ENCODE peak calls at places on chromosomes 1 and 21, in four cellular contexts. K is CD8-positive, alpha-beta T cell; W is GM12878; E is mucosa of descending colon. J is an unnamed sample. For H3K4me1, the result is how much of the 10 kb centered on the place peaks cover.

GRCh38 chr1:49160677-49161076 is 384.0 kb upstream of the BEND5 start:
- DNase-seq in W (no peak), K (no peak), E (no peak), J (no peak)

GRCh38 chr1:167401260-167401873 is 117.0 kb downstream of the CD247 start:
- DNase-seq in E (peak), W (peak), K (peak), J (peak)

GRCh38 chr1:228758451-228758850 is 23.2 kb downstream of the RHOU start:
- DNase-seq in E (no peak), W (no peak), K (no peak), J (no peak)

GRCh38 chr1:116498789-116499628 is 71.8 kb downstream of the CD58 start:
- DNase-seq in W (no peak), E (peak), K (peak), J (peak)

GRCh38 chr1:115877511-115877910 is 36.6 kb upstream of the NHLH2 start:
- DNase-seq in K (no peak), E (no peak), W (no peak), J (no peak)

GRCh38 chr21:42499430-42500106 is 3.5 kb upstream of the RSPH1 start:
- DNase-seq in W (no peak), K (no peak), E (no peak), J (no peak)

GRCh38 chr1:158060001-158060400 is 66.6 kb downstream of the KIRREL1 start:
- DNase-seq in E (no peak), W (no peak), K (no peak), J (no peak)

GRCh38 chr21:32916522-32917099 is 109.1 kb upstream of the OLIG2 start:
- DNase-seq in K (no peak), E (no peak), W (no peak), J (no peak)

GRCh38 chr1:196517193-196517592 is 91.0 kb downstream of the KCNT2 start:
- DNase-seq in E (no peak), K (no peak), W (no peak), J (no peak)

GRCh38 chr1:91924146-91924545 is 25.1 kb upstream of the BRDT start:
- DNase-seq in W (no peak), K (no peak), E (no peak), J (peak)

GRCh38 chr1:25874635-25875153 is 814 bp downstream of the PAQR7 start:
- DNase-seq in W (no peak), K (no peak), E (no peak), J (no peak)

GRCh38 chr1:7315316-7315715 is 455.8 kb upstream of the VAMP3 start:
- DNase-seq in E (no peak), K (no peak), W (no peak), J (no peak)

GRCh38 chr1:154963643-154964042 is 2.1 kb upstream of the PYGO2 start:
- DNase-seq in K (no peak), W (no peak), E (peak), J (no peak)

GRCh38 chr1:99852648-99853047 is 2.5 kb downstream of the AGL start:
- DNase-seq in E (no peak), K (no peak), W (no peak), J (peak)

GRCh38 chr1:113905435-113905861 is 322 bp downstream of the DCLRE1B start:
- DNase-seq in W (no peak), E (no peak), K (no peak), J (no peak)

GRCh38 chr1:163290025-163290610 is 31.6 kb upstream of the NUF2 start:
- DNase-seq in W (no peak), K (no peak), E (no peak), J (peak)

GRCh38 chr1:36134805-36135339 is 9.8 kb upstream of the COL8A2 start:
- DNase-seq in K (peak), W (no peak), E (peak), J (peak)

GRCh38 chr1:36134031-36134430 is 9.0 kb upstream of the COL8A2 start:
- DNase-seq in E (no peak), W (no peak), K (no peak), J (no peak)

GRCh38 chr1:36137226-36137625 is 12.1 kb downstream of the TRAPPC3 start:
- DNase-seq in K (no peak), E (no peak), W (no peak), J (no peak)

GRCh38 chr1:36137776-36138175 is 11.5 kb downstream of the TRAPPC3 start:
- DNase-seq in E (no peak), K (no peak), W (no peak), J (no peak)

GRCh38 chr1:36136535-36136934 is 11.5 kb upstream of the COL8A2 start:
- DNase-seq in E (no peak), W (no peak), K (no peak), J (peak)
- H3K4me1 ChIP-seq in E (under half), W (under half), K (under half), J (half or more)

GRCh38 chr21:17782051-17782450 is 37.1 kb downstream of the C21orf91 start:
- DNase-seq in E (no peak), W (no peak), K (peak), J (no peak)
- H3K4me1 ChIP-seq in E (under half), W (half or more), K (half or more), J (under half)

DNA sequence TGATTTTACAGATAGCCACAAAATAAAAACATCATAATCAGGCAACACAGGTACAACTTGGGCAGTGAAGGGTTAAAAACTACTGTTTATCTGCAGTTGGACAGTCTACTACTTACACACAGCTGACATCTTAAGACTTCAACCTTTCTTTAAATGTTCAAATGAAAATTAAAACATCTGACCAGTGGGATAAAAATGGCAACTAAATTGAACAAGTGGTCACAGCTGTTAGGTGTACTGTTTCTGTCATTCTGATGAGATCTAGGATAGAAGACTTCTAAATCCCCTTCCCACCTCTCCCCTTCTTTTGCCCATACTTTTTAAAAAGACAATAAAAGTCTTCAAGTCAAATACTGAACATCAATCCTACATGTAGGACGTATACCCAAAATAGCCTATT is 56.2 kb downstream of the ENAH start:
- DNase-seq in K (no peak), E (no peak), W (no peak), J (no peak)
- H3K4me1 ChIP-seq in K (under half), E (under half), W (under half), J (under half)

GRCh38 chr1:8889103-8889846 is 10.8 kb upstream of the ENO1 start:
- DNase-seq in K (no peak), W (no peak), E (no peak), J (peak)
- H3K4me1 ChIP-seq in K (under half), W (under half), E (under half), J (under half)

DNA sequence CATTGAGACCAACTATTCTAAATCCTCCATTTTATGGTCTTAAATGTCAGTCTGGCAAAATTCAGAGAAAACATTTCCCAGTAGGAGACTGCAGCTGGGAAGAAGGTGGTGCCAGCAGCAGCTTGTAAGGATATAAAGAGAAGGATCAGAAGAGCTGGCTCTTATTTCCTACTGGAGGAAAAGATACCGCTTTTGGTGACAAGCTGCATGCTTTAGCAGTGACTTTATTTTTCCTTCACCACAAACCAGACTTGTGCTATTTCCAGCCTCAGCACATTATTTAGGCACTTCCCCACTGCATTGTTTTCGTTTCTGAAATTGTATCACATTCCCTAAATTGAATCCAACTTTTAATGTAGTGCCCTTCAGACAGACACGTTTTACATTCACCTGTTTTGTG is 28.4 kb downstream of the RNF11 start:
- DNase-seq in W (no peak), E (no peak), K (no peak), J (peak)
- H3K4me1 ChIP-seq in W (under half), E (under half), K (under half), J (half or more)

GRCh38 chr1:156497078-156497742 is 3.4 kb downstream of the MEF2D start:
- DNase-seq in E (peak), W (no peak), K (no peak), J (no peak)
- H3K4me1 ChIP-seq in E (half or more), W (half or more), K (half or more), J (half or more)

DNA sequence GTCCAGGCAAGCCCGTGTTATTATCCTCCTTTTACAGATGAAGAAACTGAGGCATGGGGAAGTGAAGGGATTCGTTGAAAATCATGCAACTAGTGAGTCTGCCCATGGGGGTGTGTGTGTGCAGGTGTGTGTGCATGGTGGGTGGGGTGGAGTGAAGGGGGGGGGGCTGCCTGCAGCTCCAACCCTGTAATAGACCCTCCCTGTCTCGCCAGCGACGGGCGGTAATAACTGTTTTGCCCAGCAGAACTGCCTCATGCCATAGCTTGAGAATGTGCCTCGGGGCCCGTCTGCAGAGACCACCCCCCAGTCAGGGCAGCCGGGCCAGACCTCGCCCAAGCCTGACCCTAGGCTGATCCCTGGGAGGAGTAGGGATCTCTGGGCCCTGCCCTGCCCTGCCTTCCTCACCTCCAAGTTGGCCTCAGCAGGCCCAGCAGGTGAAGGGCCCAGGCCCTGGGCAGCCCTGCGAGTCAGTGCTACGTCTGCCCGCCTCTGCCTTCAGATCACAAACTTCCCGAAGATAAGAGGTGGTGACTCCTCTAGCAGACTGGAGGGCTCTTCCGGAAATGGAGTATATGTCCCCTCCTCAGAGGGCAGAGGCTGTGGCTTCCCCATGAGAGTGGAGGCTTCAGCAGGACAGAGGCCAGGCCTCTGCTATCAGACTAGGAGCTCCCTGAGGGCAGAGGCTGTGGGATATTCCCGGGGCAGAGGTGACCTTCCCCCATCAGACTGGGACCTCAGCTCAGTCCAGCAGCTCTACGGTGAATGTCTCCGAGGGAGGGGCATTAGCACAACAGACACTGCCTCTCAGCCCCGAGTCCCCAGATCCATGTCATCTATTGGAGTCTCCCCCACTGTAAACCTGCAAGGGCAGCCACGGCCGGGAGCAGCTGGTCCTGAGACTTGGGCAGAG is 15.7 kb upstream of the EPHA2 start:
- DNase-seq in E (no peak), W (no peak), K (no peak), J (no peak)
- H3K4me1 ChIP-seq in E (half or more), W (under half), K (under half), J (under half)

GRCh38 chr1:40699787-40700186 is 8.3 kb downstream of the NFYC start:
- DNase-seq in W (peak), E (no peak), K (no peak), J (no peak)

GRCh38 chr1:40704817-40705733 is 13.6 kb downstream of the NFYC start:
- DNase-seq in K (no peak), W (no peak), E (no peak), J (no peak)

GRCh38 chr1:40703316-40703715 is 11.8 kb downstream of the NFYC start:
- DNase-seq in K (no peak), E (no peak), W (no peak), J (peak)

GRCh38 chr1:40697436-40697835 is 5.9 kb downstream of the NFYC start:
- DNase-seq in K (no peak), E (no peak), W (no peak), J (no peak)

DNA sequence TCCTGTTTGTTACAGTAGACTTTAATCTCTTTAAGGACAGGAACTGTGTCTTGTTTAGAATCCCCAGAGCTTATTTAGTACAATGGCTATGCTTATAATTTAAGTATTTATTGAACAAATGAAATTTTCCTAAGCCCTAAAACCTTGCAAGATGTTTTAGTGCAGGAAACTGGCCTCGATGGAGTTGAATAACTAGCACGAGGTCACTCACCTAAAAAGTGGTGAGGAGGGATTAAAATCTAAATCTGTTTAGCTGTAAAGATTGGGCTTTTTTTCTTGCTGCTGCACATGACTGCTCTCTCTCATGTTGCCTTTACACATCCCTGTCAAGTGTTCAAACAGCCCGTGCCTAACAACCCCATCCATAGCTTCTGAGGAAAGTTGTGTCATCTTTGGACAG is 10.2 kb downstream of the NFYC start:
- DNase-seq in W (no peak), K (no peak), E (no peak), J (no peak)
- H3K4me1 ChIP-seq in W (half or more), K (under half), E (under half), J (under half)